ENCODE peak calls at places on chromosomes 11 and 22, in five cellular contexts. P is CD8-positive, alpha-beta T cell; J is sigmoid colon; D is NB4; C is GM23248. E is an unnamed sample.
A peak's percentile ranks its signal among the peaks of the same experiment; 100 is the strongest.

GRCh38 chr11:21888814-21889213 is 304.1 kb upstream of the ANO5 start:
- DNase-seq in P (no peak), D (peak; percentile 32), C (no peak), J (no peak), E (no peak)

GRCh38 chr22:37701121-37701786 is 4.4 kb downstream of the TRIOBP start:
- DNase-seq in J (no peak), D (peak; percentile 79), P (no peak), C (peak; percentile 36), E (no peak)

GRCh38 chr22:49134076-49134475 is 693.6 kb downstream of the BRD1 start:
- DNase-seq in J (peak; percentile 32), C (no peak), P (no peak), D (no peak), E (no peak)

GRCh38 chr22:45818130-45819085 is 146.8 kb downstream of the ATXN10 start:
- DNase-seq in J (no peak), P (no peak), D (no peak), C (no peak), E (no peak)

GRCh38 chr11:27367881-27368280 is 4.9 kb upstream of the CCDC34 start:
- DNase-seq in J (no peak), P (no peak), C (no peak), D (no peak), E (no peak)

GRCh38 chr11:131914299-131914902 is 544.0 kb downstream of the NTM start:
- DNase-seq in J (no peak), D (no peak), P (no peak), C (peak; percentile 62), E (no peak)

GRCh38 chr11:75778962-75779361 is 10.4 kb downstream of the DGAT2 start:
- DNase-seq in C (no peak), D (no peak), J (no peak), P (no peak), E (no peak)

GRCh38 chr11:19723572-19724342 is 11.1 kb downstream of the NAV2 start:
- DNase-seq in D (no peak), J (peak; percentile 84), C (peak; percentile 70), P (peak; percentile 17), E (no peak)

GRCh38 chr11:7672960-7673723 is at the start of gene CYB5R2:
- DNase-seq in C (peak; percentile 78), P (no peak), J (peak; percentile 83), D (no peak), E (no peak)

GRCh38 chr11:69914286-69915150 is 95.3 kb upstream of the FGF3 start:
- DNase-seq in P (no peak), J (peak; percentile 53), D (no peak), C (no peak), E (no peak)

GRCh38 chr11:113553235-113553634 is 78.0 kb upstream of the DRD2 start:
- DNase-seq in J (no peak), D (no peak), C (peak; percentile 98), P (no peak), E (peak; percentile 98)

GRCh38 chr11:26849009-26849408 is 127.1 kb upstream of the SLC5A12 start:
- DNase-seq in P (no peak), D (no peak), J (peak; percentile 81), C (no peak), E (no peak)

GRCh38 chr11:26231252-26231661 is 100.7 kb upstream of the ANO3 start:
- DNase-seq in C (peak; percentile 92), J (no peak), D (no peak), P (no peak), E (peak; percentile 51)

GRCh38 chr22:45499746-45500145 is 2.9 kb upstream of the FBLN1 start:
- DNase-seq in J (peak; percentile 92), D (peak; percentile 36), C (no peak), P (no peak), E (no peak)

GRCh38 chr11:131713529-131714134 is 343.2 kb downstream of the NTM start:
- DNase-seq in P (no peak), J (no peak), D (no peak), C (no peak), E (no peak)

GRCh38 chr11:28697920-28698827 is 590.0 kb downstream of the METTL15 start:
- DNase-seq in P (no peak), J (no peak), C (peak; percentile 66), D (peak; percentile 53), E (no peak)

GRCh38 chr22:45033136-45033535 is 23.3 kb upstream of the PHF21B start:
- DNase-seq in C (no peak), D (no peak), J (no peak), P (no peak), E (no peak)

GRCh38 chr11:72352859-72353551 is 81.3 kb downstream of the CLPB start:
- DNase-seq in J (no peak), D (peak; percentile 19), C (peak; percentile 82), P (no peak), E (peak; percentile 70)

GRCh38 chr11:69308531-69308930 is 14.6 kb downstream of the MYEOV start:
- DNase-seq in P (no peak), D (no peak), C (no peak), J (peak; percentile 34), E (no peak)

GRCh38 chr11:61145228-61146005 is 15.8 kb downstream of the VPS37C start:
- DNase-seq in D (no peak), P (no peak), J (peak; percentile 33), C (no peak), E (no peak)

DNA sequence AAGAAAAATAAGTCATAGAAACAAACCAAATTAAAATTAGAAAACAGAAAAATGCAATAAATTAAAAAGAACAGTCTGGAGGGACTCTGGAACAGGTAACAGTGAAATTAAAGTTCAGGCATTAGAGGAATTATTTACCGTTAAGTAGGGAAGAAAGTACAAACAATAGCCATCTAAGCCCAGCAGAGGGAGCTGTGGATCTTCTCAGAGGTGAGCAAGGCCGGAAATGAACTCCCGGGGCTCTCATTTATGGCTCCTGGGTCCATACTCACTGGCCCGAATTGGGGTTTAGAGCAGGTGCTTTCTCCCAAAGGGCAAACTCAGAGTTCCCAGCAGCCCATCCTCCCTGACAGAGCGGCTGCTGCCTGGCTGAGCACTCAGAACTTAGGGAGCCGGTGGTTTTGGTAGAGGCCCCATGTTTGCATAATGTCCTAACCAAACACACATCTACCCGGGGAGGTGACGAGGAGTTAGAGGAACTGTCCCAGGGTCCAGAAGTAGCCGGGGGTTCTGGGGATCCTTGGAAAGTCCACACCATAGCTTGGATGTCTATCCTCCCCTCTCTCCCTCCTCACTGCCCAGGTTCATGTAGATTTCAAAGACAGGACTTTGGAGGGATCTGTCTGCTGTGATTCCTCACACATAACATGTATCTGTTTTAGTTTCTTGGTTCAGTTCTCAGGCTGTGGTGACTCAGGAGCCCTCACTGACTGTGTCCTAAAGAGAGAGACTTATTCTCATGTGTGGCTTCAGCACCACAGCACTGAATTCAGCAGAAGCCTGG is 87.7 kb upstream of the VPREB1 start:
- DNase-seq in J (no peak), C (peak; percentile 72), D (peak; percentile 84), P (peak; percentile 35), E (peak; percentile 25)
- H3K4me3 ChIP-seq in J (no peak overlapping the region), C (no peak overlapping the region), D (no peak overlapping the region), P (no peak overlapping the region), E (no peak overlapping the region)

GRCh38 chr11:106384429-106384828 is 307.0 kb downstream of the AASDHPPT start:
- DNase-seq in P (no peak), D (no peak), J (no peak), C (no peak), E (no peak)

GRCh38 chr11:106379265-106379664 is 301.8 kb downstream of the AASDHPPT start:
- DNase-seq in D (peak; percentile 3), P (no peak), J (no peak), C (no peak), E (no peak)

GRCh38 chr11:106381895-106382294 is 304.4 kb downstream of the AASDHPPT start:
- DNase-seq in P (no peak), D (no peak), J (no peak), C (no peak), E (no peak)

GRCh38 chr11:106378513-106379179 is 301.2 kb downstream of the AASDHPPT start:
- DNase-seq in C (no peak), D (no peak), J (no peak), P (no peak), E (no peak)

DNA sequence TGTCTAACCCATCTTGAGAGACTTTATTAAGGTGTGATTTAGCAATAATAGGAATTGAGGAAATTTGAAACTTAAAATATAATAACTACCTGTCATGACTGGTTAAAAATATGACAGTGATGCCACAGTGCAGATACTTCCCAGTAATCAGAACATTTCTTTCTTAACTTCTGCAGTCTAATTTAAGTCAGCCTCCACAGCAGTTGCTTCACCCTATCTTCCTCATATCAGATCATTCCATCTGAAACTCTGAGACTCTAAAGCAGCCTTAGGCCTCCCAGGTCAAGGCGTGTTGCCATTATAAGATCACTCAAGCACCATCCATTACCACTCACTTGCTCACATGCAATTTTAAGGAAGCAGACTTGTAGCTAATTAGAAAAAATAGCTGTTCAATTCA is 302.2 kb downstream of the AASDHPPT start:
- DNase-seq in C (no peak), D (no peak), P (no peak), J (no peak), E (no peak)
- H3K4me3 ChIP-seq in C (no peak overlapping the region), D (no peak overlapping the region), P (no peak overlapping the region), J (no peak overlapping the region), E (no peak overlapping the region)

DNA sequence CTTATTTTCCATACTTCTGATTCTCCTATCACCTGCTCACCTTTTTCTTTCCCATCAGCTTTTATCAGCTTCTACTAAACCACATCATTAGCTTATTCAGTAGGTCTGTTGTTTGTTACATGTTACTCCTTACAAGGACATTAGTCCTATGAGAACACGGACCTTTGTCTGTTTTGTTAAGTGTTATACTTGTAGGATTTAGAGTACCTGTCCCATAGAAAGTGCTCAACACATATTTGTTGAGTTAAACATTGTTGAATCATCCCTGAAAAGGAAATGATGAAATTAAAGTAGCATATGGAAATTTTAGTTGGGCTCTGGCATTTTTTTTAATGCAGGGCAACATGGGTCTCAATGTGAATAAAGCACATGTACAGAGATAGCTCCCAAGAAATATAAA is 222.1 kb upstream of the CARD18 start:
- DNase-seq in C (no peak), J (no peak), D (no peak), P (no peak), E (no peak)
- H3K4me3 ChIP-seq in C (no peak overlapping the region), J (no peak overlapping the region), D (no peak overlapping the region), P (no peak overlapping the region), E (no peak overlapping the region)

GRCh38 chr11:118622376-118623290 is 15.2 kb downstream of the PHLDB1 start:
- DNase-seq in P (no peak), D (peak; percentile 16), C (peak; percentile 96), J (no peak), E (no peak)

GRCh38 chr11:118623291-118623655 is 15.9 kb downstream of the PHLDB1 start:
- DNase-seq in C (peak; percentile 61), J (no peak), P (no peak), D (no peak), E (no peak)

GRCh38 chr11:118625976-118626375 is 18.6 kb downstream of the PHLDB1 start:
- DNase-seq in P (no peak), C (no peak), D (peak; percentile 24), J (no peak), E (no peak)

GRCh38 chr11:118627566-118627965 is 20.2 kb downstream of the PHLDB1 start:
- DNase-seq in D (no peak), C (no peak), J (no peak), P (no peak), E (no peak)

DNA sequence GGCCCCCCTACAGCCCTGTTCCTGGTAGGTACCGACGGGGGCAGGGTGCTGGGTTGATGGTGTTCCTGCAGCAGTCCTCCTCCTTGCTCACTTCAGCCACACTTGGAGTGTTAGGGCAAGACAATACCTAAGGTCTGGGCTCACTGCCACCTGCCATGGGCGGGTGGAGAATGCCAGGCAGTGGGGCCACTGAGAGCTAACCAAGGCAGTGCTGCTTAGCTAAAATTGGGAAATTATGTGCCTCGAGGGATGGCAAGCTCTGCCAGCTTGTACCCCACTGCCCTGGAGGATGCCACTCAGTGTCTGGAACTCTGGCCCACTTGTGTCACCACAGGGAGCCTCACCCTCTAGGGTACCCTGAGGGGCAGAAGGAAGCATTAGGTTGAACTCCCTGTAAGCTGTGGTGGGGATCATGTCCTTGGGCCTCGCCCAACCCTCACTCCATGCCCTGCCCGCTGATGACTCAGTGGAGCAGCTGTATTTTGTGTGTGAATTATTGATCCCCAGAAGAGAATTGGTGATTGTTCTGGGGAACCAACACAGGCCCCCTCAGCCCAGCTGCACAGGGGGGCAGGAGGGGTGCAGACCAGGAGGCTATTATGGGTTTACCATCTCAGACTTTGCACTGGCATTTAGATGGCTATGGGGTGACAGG is 17.7 kb downstream of the PHLDB1 start:
- DNase-seq in J (no peak), P (no peak), C (no peak), D (no peak), E (no peak)
- H3K4me3 ChIP-seq in J (no peak overlapping the region), P (no peak overlapping the region), C (no peak overlapping the region), D (no peak overlapping the region), E (no peak overlapping the region)